ENCODE peak calls at places on chromosomes 3 and 15, in eight cellular contexts. W, V, C, A, I, F, M and J are unnamed samples.
A peak's percentile ranks its signal among the peaks of the same experiment; 100 is the strongest.

GRCh38 chr15:99433026-99433756 is 132.6 kb upstream of the MEF2A start:
- DNase-seq in C (peak; percentile 71), V (no peak), F (no peak), M (peak; percentile 86), A (no peak), I (no peak), W (peak; percentile 44), J (no peak)

GRCh38 chr3:131630117-131630516 is 127.3 kb upstream of the MRPL3 start:
- DNase-seq in F (no peak), I (no peak), W (no peak), V (no peak), C (no peak), M (no peak), A (no peak), J (no peak)

GRCh38 chr3:65178703-65179102 is 490.9 kb upstream of the ADAMTS9 start:
- DNase-seq in W (no peak), I (peak; percentile 50), M (no peak), V (no peak), F (no peak), C (no peak), A (peak; percentile 53), J (no peak)

GRCh38 chr3:64342940-64343691 is 117.8 kb upstream of the PRICKLE2 start:
- DNase-seq in I (no peak), A (peak; percentile 87), V (no peak), W (no peak), C (no peak), M (no peak), F (peak; percentile 44), J (peak; percentile 66)

GRCh38 chr3:13134166-13134878 is 61.1 kb upstream of the IQSEC1 start:
- DNase-seq in A (no peak), I (no peak), F (no peak), W (no peak), M (no peak), C (peak; percentile 30), V (no peak), J (no peak)

GRCh38 chr15:69854521-69855171 is 243.1 kb downstream of the TLE3 start:
- DNase-seq in A (peak; percentile 75), I (no peak), M (no peak), W (no peak), F (peak; percentile 7), C (no peak), V (no peak), J (no peak)

GRCh38 chr15:101620645-101621044 is 31.5 kb downstream of the TM2D3 start:
- DNase-seq in F (no peak), V (no peak), M (no peak), W (no peak), A (no peak), C (peak; percentile 43), I (peak; percentile 81), J (no peak)

GRCh38 chr3:57120040-57120802 is 44.9 kb downstream of the IL17RD start:
- DNase-seq in A (no peak), I (no peak), V (no peak), M (no peak), F (no peak), C (no peak), W (no peak), J (no peak)

GRCh38 chr15:69154026-69154425 is 6.4 kb upstream of the GLCE start:
- DNase-seq in I (no peak), A (no peak), V (no peak), W (no peak), C (no peak), F (no peak), M (no peak), J (no peak)

GRCh38 chr15:52678468-52679231 is 538 bp downstream of the ATOSA start:
- DNase-seq in A (peak; percentile 44), C (peak; percentile 91), W (peak; percentile 65), V (peak; percentile 66), F (peak; percentile 83), M (peak; percentile 80), I (peak; percentile 44), J (peak; percentile 80)

GRCh38 chr3:146087121-146087520 is 73.9 kb downstream of the PLOD2 start:
- DNase-seq in C (no peak), I (no peak), M (no peak), A (no peak), F (no peak), V (no peak), W (no peak), J (no peak)

DNA sequence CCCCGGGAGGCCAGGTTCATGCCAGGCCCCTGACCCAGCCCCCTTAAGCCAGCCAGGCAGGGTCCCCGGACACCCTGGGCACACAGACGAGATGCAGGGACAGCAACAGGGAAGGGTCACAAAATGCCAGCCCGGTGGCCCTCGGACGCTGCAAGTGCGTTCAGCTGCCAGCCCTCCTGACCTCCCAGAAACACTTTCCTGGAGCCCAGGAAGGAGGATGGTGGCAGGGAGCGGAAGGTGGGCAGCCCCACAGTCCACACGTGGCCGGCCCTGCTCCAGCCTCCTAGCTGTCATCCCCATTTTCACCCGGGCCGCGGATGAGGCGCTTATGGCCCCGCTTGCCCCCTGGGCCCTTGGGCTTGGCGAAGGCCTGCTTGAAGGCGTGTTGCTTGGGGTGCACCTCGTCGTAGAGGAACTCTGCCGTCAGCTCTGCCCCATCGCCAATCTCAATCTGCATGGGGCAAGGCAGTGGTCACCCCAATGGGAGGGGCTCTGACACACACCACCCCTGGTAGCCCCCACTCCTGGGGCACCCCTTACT is 3.4 kb upstream of the TLR9 start:
- DNase-seq in I (no peak), V (no peak), F (no peak), C (no peak), W (no peak), A (no peak), M (no peak), J (no peak)
- H3K36me3 ChIP-seq in I (no peaks in the 10 kb centered on the region), V (peaks cover 42% of the 10 kb centered on the region), F (peaks cover 3% of the 10 kb centered on the region), C (no peaks in the 10 kb centered on the region), W (peaks cover 59% of the 10 kb centered on the region), A (peaks cover 51% of the 10 kb centered on the region), M (peaks cover 8% of the 10 kb centered on the region), J (peaks cover 3% of the 10 kb centered on the region)

GRCh38 chr15:84785053-84785452 is 32.1 kb upstream of the ALPK3 start:
- DNase-seq in C (no peak), M (no peak), W (no peak), I (no peak), V (no peak), A (no peak), F (no peak), J (no peak)
- H3K36me3 ChIP-seq in C (peaks cover 3% of the 10 kb centered on the region), M (peaks cover 9% of the 10 kb centered on the region), W (peaks cover 29% of the 10 kb centered on the region), I (peaks cover 13% of the 10 kb centered on the region), V (peaks cover 92% of the 10 kb centered on the region), A (peaks cover 33% of the 10 kb centered on the region), F (peaks cover 8% of the 10 kb centered on the region), J (no peaks in the 10 kb centered on the region)

GRCh38 chr15:59203572-59203971 is 3.1 kb upstream of the LDHAL6B start:
- DNase-seq in C (no peak), A (no peak), I (no peak), W (no peak), F (no peak), M (no peak), V (no peak), J (no peak)
- H3K36me3 ChIP-seq in C (no peaks in the 10 kb centered on the region), A (peaks cover 82% of the 10 kb centered on the region), I (no peaks in the 10 kb centered on the region), W (peaks cover 95% of the 10 kb centered on the region), F (peaks cover 19% of the 10 kb centered on the region), M (no peaks in the 10 kb centered on the region), V (no peaks in the 10 kb centered on the region), J (peaks cover 4% of the 10 kb centered on the region)

DNA sequence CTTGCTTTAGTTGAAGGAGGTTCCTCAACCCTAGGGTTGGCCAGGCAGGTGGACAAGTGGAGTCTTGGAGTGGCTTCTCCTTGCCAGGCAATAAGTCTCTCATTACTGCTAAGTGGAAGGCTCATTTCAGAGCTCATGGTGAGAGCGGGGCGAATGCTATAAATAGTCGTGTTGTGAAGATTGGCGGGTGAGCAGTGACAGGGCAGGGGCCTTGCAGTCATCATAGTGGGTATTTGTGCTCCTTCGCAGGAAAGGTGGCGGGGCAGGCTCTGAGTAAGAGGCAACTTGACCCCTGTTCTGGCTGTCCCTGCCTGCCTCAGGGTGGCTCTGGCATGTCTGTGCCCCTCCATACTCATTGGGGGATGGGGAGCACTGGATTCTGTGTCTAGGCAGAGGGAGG is 8.7 kb upstream of the GRM2 start:
- DNase-seq in F (no peak), A (no peak), C (no peak), W (no peak), I (no peak), V (no peak), M (no peak), J (no peak)
- H3K36me3 ChIP-seq in F (no peaks in the 10 kb centered on the region), A (peaks cover 10% of the 10 kb centered on the region), C (no peaks in the 10 kb centered on the region), W (peaks cover 69% of the 10 kb centered on the region), I (no peaks in the 10 kb centered on the region), V (peaks cover 53% of the 10 kb centered on the region), M (peaks cover 6% of the 10 kb centered on the region), J (no peaks in the 10 kb centered on the region)

DNA sequence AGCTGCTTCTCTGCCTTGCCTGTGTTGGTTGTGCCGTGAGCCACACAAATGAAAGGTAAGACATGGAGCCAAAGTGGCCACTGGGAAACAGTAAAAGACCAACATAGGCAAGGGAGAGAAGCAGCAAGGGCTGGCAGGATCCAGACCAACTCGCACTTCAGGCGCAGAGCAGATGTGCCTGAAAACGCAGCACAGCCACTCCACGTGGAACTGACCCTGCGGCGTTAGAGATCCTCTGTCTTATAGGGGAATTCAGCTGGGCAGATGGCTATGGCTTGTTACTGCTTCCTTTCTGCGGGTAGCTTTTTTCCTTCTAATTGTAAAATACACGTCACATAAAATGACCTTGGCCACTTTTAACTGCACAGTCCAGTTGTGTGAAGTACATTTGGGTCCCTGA is 10.4 kb upstream of the GHRL start:
- DNase-seq in A (no peak), V (no peak), I (no peak), F (no peak), C (no peak), W (no peak), M (no peak), J (no peak)
- H3K36me3 ChIP-seq in A (peaks cover 82% of the 10 kb centered on the region), V (peaks cover 96% of the 10 kb centered on the region), I (peaks cover 19% of the 10 kb centered on the region), F (peaks cover 52% of the 10 kb centered on the region), C (peaks cover 3% of the 10 kb centered on the region), W (peaks cover 94% of the 10 kb centered on the region), M (peaks cover 22% of the 10 kb centered on the region), J (peaks cover 5% of the 10 kb centered on the region)

GRCh38 chr15:73571346-73571745 is 61.8 kb downstream of the NPTN start:
- DNase-seq in F (no peak), I (no peak), M (peak; percentile 36), C (no peak), V (no peak), W (no peak), A (no peak), J (no peak)
- H3K36me3 ChIP-seq in F (peaks cover 30% of the 10 kb centered on the region), I (no peaks in the 10 kb centered on the region), M (peaks cover 6% of the 10 kb centered on the region), C (no peaks in the 10 kb centered on the region), V (peaks cover 83% of the 10 kb centered on the region), W (peaks cover 74% of the 10 kb centered on the region), A (peaks cover 37% of the 10 kb centered on the region), J (peaks cover 12% of the 10 kb centered on the region)

DNA sequence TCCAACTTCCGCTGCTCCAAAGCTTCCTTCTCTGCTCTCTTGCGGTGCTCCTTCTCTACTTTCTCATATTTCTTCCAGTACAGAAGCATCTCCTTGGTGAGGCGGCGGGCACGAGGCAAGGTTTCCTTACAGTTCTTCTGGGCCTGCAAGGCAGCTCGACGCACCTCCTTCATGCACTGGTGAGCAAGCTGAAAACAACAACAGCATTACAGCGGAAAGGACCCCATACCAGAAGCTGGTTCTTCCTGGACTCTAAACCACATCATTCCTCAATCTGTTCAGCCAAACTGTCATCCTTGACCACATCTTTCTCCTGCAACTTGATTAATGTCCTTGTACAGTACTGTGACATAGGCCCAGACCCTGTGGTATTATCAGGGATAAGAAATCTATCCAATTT is 36.4 kb downstream of the INO80 start:
- DNase-seq in C (no peak), V (peak; percentile 39), F (no peak), M (no peak), I (no peak), W (no peak), A (no peak), J (no peak)
- H3K36me3 ChIP-seq in C (no peaks in the 10 kb centered on the region), V (peaks cover 98% of the 10 kb centered on the region), F (peaks cover 84% of the 10 kb centered on the region), M (peaks cover 21% of the 10 kb centered on the region), I (peaks cover 3% of the 10 kb centered on the region), W (peaks cover 97% of the 10 kb centered on the region), A (peaks cover 61% of the 10 kb centered on the region), J (no peaks in the 10 kb centered on the region)